ENCODE peak calls at places on chromosome 16, in nine cellular contexts. One of them, this sample, is unnamed.

GRCh38 chr16:8634991-8635736 is 13.7 kb downstream of the METTL22 start:
- DNase-seq in GM23338: peak; percentile 87
- DNase-seq in epithelial cell of esophagus: peak; percentile 50
- DNase-seq in suprapubic skin: no peak
- DNase-seq in Calu3: peak; percentile 11
- DNase-seq in HFFc6: peak; percentile 33
- DNase-seq in fibroblast of villous mesenchyme: no peak
- DNase-seq in astrocyte of the spinal cord: peak; percentile 46
- DNase-seq in hepatocyte: peak; percentile 55
- DNase-seq in this sample: peak; percentile 57

GRCh38 chr16:71933017-71933416 is 37.7 kb downstream of the IST1 start:
- DNase-seq in suprapubic skin: no peak
- DNase-seq in Calu3: no peak
- DNase-seq in GM23338: no peak
- DNase-seq in HFFc6: no peak
- DNase-seq in fibroblast of villous mesenchyme: no peak
- DNase-seq in epithelial cell of esophagus: no peak
- DNase-seq in hepatocyte: no peak
- DNase-seq in astrocyte of the spinal cord: no peak
- DNase-seq in this sample: no peak

GRCh38 chr16:27475561-27475960 is 73.6 kb downstream of the IL21R start:
- DNase-seq in Calu3: no peak
- DNase-seq in hepatocyte: no peak
- DNase-seq in epithelial cell of esophagus: peak; percentile 42
- DNase-seq in GM23338: no peak
- DNase-seq in HFFc6: peak; percentile 90
- DNase-seq in astrocyte of the spinal cord: peak; percentile 94
- DNase-seq in fibroblast of villous mesenchyme: peak; percentile 74
- DNase-seq in suprapubic skin: no peak
- DNase-seq in this sample: peak; percentile 80

GRCh38 chr16:73056911-73057310 is 9.0 kb upstream of the ZFHX3 start:
- DNase-seq in HFFc6: no peak
- DNase-seq in epithelial cell of esophagus: peak; percentile 29
- DNase-seq in Calu3: no peak
- DNase-seq in GM23338: peak; percentile 3
- DNase-seq in hepatocyte: peak; percentile 10
- DNase-seq in suprapubic skin: no peak
- DNase-seq in fibroblast of villous mesenchyme: peak; percentile 30
- DNase-seq in astrocyte of the spinal cord: no peak
- DNase-seq in this sample: peak; percentile 30

GRCh38 chr16:17460890-17461289 is 9.9 kb downstream of the XYLT1 start:
- DNase-seq in GM23338: no peak
- DNase-seq in hepatocyte: no peak
- DNase-seq in fibroblast of villous mesenchyme: no peak
- DNase-seq in epithelial cell of esophagus: no peak
- DNase-seq in astrocyte of the spinal cord: no peak
- DNase-seq in suprapubic skin: no peak
- DNase-seq in Calu3: no peak
- DNase-seq in HFFc6: no peak
- DNase-seq in this sample: no peak

GRCh38 chr16:55876854-55877253 is 1.7 kb upstream of the CES5A start:
- DNase-seq in suprapubic skin: no peak
- DNase-seq in GM23338: no peak
- DNase-seq in fibroblast of villous mesenchyme: no peak
- DNase-seq in epithelial cell of esophagus: no peak
- DNase-seq in HFFc6: no peak
- DNase-seq in Calu3: no peak
- DNase-seq in astrocyte of the spinal cord: no peak
- DNase-seq in hepatocyte: no peak
- DNase-seq in this sample: no peak

GRCh38 chr16:86244936-86245335 is 265.4 kb upstream of the FOXF1 start:
- DNase-seq in Calu3: no peak
- DNase-seq in hepatocyte: no peak
- DNase-seq in GM23338: no peak
- DNase-seq in HFFc6: no peak
- DNase-seq in astrocyte of the spinal cord: no peak
- DNase-seq in epithelial cell of esophagus: no peak
- DNase-seq in suprapubic skin: no peak
- DNase-seq in fibroblast of villous mesenchyme: no peak
- DNase-seq in this sample: no peak

GRCh38 chr16:55577888-55578287 is 11.4 kb downstream of the CAPNS2 start:
- DNase-seq in suprapubic skin: no peak
- DNase-seq in astrocyte of the spinal cord: no peak
- DNase-seq in GM23338: no peak
- DNase-seq in HFFc6: no peak
- DNase-seq in Calu3: no peak
- DNase-seq in hepatocyte: no peak
- DNase-seq in epithelial cell of esophagus: no peak
- DNase-seq in fibroblast of villous mesenchyme: no peak
- DNase-seq in this sample: no peak

GRCh38 chr16:9061358-9061813 is 30.1 kb upstream of the HAPSTR1 start:
- DNase-seq in fibroblast of villous mesenchyme: peak; percentile 93
- DNase-seq in hepatocyte: no peak
- DNase-seq in astrocyte of the spinal cord: no peak
- DNase-seq in GM23338: no peak
- DNase-seq in suprapubic skin: no peak
- DNase-seq in epithelial cell of esophagus: peak; percentile 29
- DNase-seq in HFFc6: no peak
- DNase-seq in Calu3: no peak
- DNase-seq in this sample: no peak

GRCh38 chr16:86566601-86566965 is at the start of gene FOXC2:
- DNase-seq in HFFc6: peak; percentile 81
- DNase-seq in astrocyte of the spinal cord: peak; percentile 98
- DNase-seq in epithelial cell of esophagus: peak; percentile 95
- DNase-seq in Calu3: peak; percentile 96
- DNase-seq in suprapubic skin: no peak
- DNase-seq in GM23338: peak; percentile 99
- DNase-seq in fibroblast of villous mesenchyme: peak; percentile 93
- DNase-seq in hepatocyte: peak; percentile 91
- DNase-seq in this sample: peak; percentile 96

GRCh38 chr16:87380403-87380802 is 3.2 kb downstream of the FBXO31 start:
- DNase-seq in HFFc6: no peak
- DNase-seq in GM23338: no peak
- DNase-seq in suprapubic skin: no peak
- DNase-seq in epithelial cell of esophagus: no peak
- DNase-seq in hepatocyte: no peak
- DNase-seq in astrocyte of the spinal cord: no peak
- DNase-seq in fibroblast of villous mesenchyme: no peak
- DNase-seq in Calu3: no peak
- DNase-seq in this sample: no peak

GRCh38 chr16:80449332-80449731 is 91.5 kb upstream of the DYNLRB2 start:
- DNase-seq in hepatocyte: no peak
- DNase-seq in fibroblast of villous mesenchyme: no peak
- DNase-seq in suprapubic skin: no peak
- DNase-seq in Calu3: no peak
- DNase-seq in GM23338: no peak
- DNase-seq in HFFc6: no peak
- DNase-seq in astrocyte of the spinal cord: no peak
- DNase-seq in epithelial cell of esophagus: peak; percentile 4
- DNase-seq in this sample: no peak

GRCh38 chr16:30934827-30935557 is 11.6 kb downstream of the FBXL19 start:
- DNase-seq in fibroblast of villous mesenchyme: peak; percentile 52
- DNase-seq in HFFc6: peak; percentile 52
- DNase-seq in epithelial cell of esophagus: peak; percentile 73
- DNase-seq in GM23338: peak; percentile 88
- DNase-seq in Calu3: peak; percentile 50
- DNase-seq in suprapubic skin: no peak
- DNase-seq in hepatocyte: peak; percentile 64
- DNase-seq in astrocyte of the spinal cord: peak; percentile 43
- DNase-seq in this sample: peak; percentile 64

GRCh38 chr16:12819126-12820117 is 15.7 kb upstream of the CPPED1 start:
- DNase-seq in HFFc6: peak; percentile 33
- DNase-seq in astrocyte of the spinal cord: peak; percentile 45
- DNase-seq in fibroblast of villous mesenchyme: peak; percentile 62
- DNase-seq in hepatocyte: peak; percentile 63
- DNase-seq in GM23338: peak; percentile 83
- DNase-seq in suprapubic skin: no peak
- DNase-seq in epithelial cell of esophagus: peak; percentile 2
- DNase-seq in Calu3: peak; percentile 70
- DNase-seq in this sample: peak; percentile 70

GRCh38 chr16:58515871-58516767 is 802 bp downstream of the SETD6 start:
- DNase-seq in HFFc6: no peak
- DNase-seq in fibroblast of villous mesenchyme: no peak
- DNase-seq in GM23338: peak; percentile 70
- DNase-seq in epithelial cell of esophagus: peak; percentile 76
- DNase-seq in Calu3: peak; percentile 65
- DNase-seq in astrocyte of the spinal cord: no peak
- DNase-seq in hepatocyte: peak; percentile 53
- DNase-seq in suprapubic skin: no peak
- DNase-seq in this sample: no peak

GRCh38 chr16:50010212-50010611 is 14.8 kb upstream of the CNEP1R1 start:
- DNase-seq in HFFc6: no peak
- DNase-seq in suprapubic skin: no peak
- DNase-seq in Calu3: no peak
- DNase-seq in GM23338: no peak
- DNase-seq in astrocyte of the spinal cord: no peak
- DNase-seq in epithelial cell of esophagus: no peak
- DNase-seq in hepatocyte: no peak
- DNase-seq in fibroblast of villous mesenchyme: no peak
- DNase-seq in this sample: no peak

GRCh38 chr16:50011707-50012106 is 13.3 kb upstream of the CNEP1R1 start:
- DNase-seq in hepatocyte: no peak
- DNase-seq in GM23338: no peak
- DNase-seq in Calu3: no peak
- DNase-seq in astrocyte of the spinal cord: no peak
- DNase-seq in fibroblast of villous mesenchyme: peak; percentile 30
- DNase-seq in epithelial cell of esophagus: peak; percentile 21
- DNase-seq in HFFc6: no peak
- DNase-seq in suprapubic skin: no peak
- DNase-seq in this sample: peak; percentile 46

GRCh38 chr16:50012182-50012581 is 12.8 kb upstream of the CNEP1R1 start:
- DNase-seq in HFFc6: no peak
- DNase-seq in hepatocyte: no peak
- DNase-seq in fibroblast of villous mesenchyme: no peak
- DNase-seq in epithelial cell of esophagus: no peak
- DNase-seq in GM23338: no peak
- DNase-seq in suprapubic skin: no peak
- DNase-seq in astrocyte of the spinal cord: no peak
- DNase-seq in Calu3: no peak
- DNase-seq in this sample: no peak

GRCh38 chr16:50021509-50021908 is 3.5 kb upstream of the CNEP1R1 start:
- DNase-seq in HFFc6: peak; percentile 19
- DNase-seq in suprapubic skin: no peak
- DNase-seq in fibroblast of villous mesenchyme: no peak
- DNase-seq in astrocyte of the spinal cord: no peak
- DNase-seq in epithelial cell of esophagus: peak; percentile 20
- DNase-seq in hepatocyte: peak; percentile 27
- DNase-seq in GM23338: peak; percentile 68
- DNase-seq in Calu3: no peak
- DNase-seq in this sample: no peak

GRCh38 chr16:50015631-50016030 is 9.4 kb upstream of the CNEP1R1 start:
- DNase-seq in Calu3: no peak
- DNase-seq in suprapubic skin: no peak
- DNase-seq in HFFc6: no peak
- DNase-seq in astrocyte of the spinal cord: no peak
- DNase-seq in fibroblast of villous mesenchyme: no peak
- DNase-seq in epithelial cell of esophagus: no peak
- DNase-seq in hepatocyte: no peak
- DNase-seq in GM23338: no peak
- DNase-seq in this sample: no peak
- TF ChIP-seq CTCF in Calu3: no peak
- TF ChIP-seq CTCF in suprapubic skin: no peak
- TF ChIP-seq CTCF in HFFc6: no peak
- TF ChIP-seq CTCF in astrocyte of the spinal cord: no peak
- TF ChIP-seq CTCF in fibroblast of villous mesenchyme: no peak
- TF ChIP-seq CTCF in epithelial cell of esophagus: no peak
- TF ChIP-seq CTCF in hepatocyte: no peak
- TF ChIP-seq CTCF in GM23338: no peak
- TF ChIP-seq CTCF in this sample: no peak

GRCh38 chr16:47388705-47389104 is 72.2 kb downstream of the ITFG1 start:
- DNase-seq in Calu3: no peak
- DNase-seq in suprapubic skin: no peak
- DNase-seq in GM23338: no peak
- DNase-seq in astrocyte of the spinal cord: no peak
- DNase-seq in HFFc6: no peak
- DNase-seq in epithelial cell of esophagus: no peak
- DNase-seq in fibroblast of villous mesenchyme: peak; percentile 23
- DNase-seq in hepatocyte: peak; percentile 8
- DNase-seq in this sample: no peak

GRCh38 chr16:47392114-47392513 is 68.7 kb downstream of the ITFG1 start:
- DNase-seq in astrocyte of the spinal cord: peak; percentile 78
- DNase-seq in GM23338: no peak
- DNase-seq in Calu3: peak; percentile 48
- DNase-seq in hepatocyte: no peak
- DNase-seq in epithelial cell of esophagus: peak; percentile 22
- DNase-seq in suprapubic skin: no peak
- DNase-seq in HFFc6: no peak
- DNase-seq in fibroblast of villous mesenchyme: peak; percentile 28
- DNase-seq in this sample: no peak

GRCh38 chr16:47387026-47387734 is 73.7 kb downstream of the ITFG1 start:
- DNase-seq in Calu3: no peak
- DNase-seq in hepatocyte: no peak
- DNase-seq in suprapubic skin: no peak
- DNase-seq in astrocyte of the spinal cord: no peak
- DNase-seq in HFFc6: no peak
- DNase-seq in fibroblast of villous mesenchyme: no peak
- DNase-seq in epithelial cell of esophagus: no peak
- DNase-seq in GM23338: no peak
- DNase-seq in this sample: no peak

GRCh38 chr16:47386201-47386718 is 74.6 kb downstream of the ITFG1 start:
- DNase-seq in fibroblast of villous mesenchyme: no peak
- DNase-seq in astrocyte of the spinal cord: no peak
- DNase-seq in suprapubic skin: no peak
- DNase-seq in Calu3: no peak
- DNase-seq in HFFc6: no peak
- DNase-seq in epithelial cell of esophagus: no peak
- DNase-seq in GM23338: no peak
- DNase-seq in hepatocyte: no peak
- DNase-seq in this sample: no peak
- TF ChIP-seq CTCF in fibroblast of villous mesenchyme: no peak
- TF ChIP-seq CTCF in astrocyte of the spinal cord: no peak
- TF ChIP-seq CTCF in suprapubic skin: no peak
- TF ChIP-seq CTCF in Calu3: no peak
- TF ChIP-seq CTCF in HFFc6: no peak
- TF ChIP-seq CTCF in epithelial cell of esophagus: no peak
- TF ChIP-seq CTCF in GM23338: no peak
- TF ChIP-seq CTCF in hepatocyte: no peak
- TF ChIP-seq CTCF in this sample: no peak

DNA sequence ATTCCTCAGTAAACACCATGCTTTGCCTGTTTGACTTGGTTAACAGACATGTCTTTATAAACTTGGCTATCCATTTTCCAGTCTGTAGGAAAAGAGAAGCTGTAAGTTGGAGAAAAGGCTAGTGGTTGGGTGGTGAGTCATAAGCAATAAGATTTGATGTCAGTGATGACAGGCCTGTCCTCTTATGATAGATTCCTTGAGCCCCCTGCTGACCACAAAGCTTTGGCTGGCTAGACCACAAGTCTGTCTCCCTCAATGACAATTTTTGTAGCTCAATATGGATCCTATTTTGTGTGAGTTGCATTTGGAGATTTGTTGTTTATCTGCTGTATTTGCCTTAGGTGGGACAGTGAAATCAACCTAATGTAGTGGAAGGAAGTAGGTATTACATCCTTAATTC is 67.6 kb downstream of the SIAH1 start:
- DNase-seq in GM23338: no peak
- DNase-seq in hepatocyte: no peak
- DNase-seq in Calu3: peak; percentile 17
- DNase-seq in suprapubic skin: no peak
- DNase-seq in epithelial cell of esophagus: peak; percentile 43
- DNase-seq in HFFc6: peak; percentile 49
- DNase-seq in fibroblast of villous mesenchyme: peak; percentile 64
- DNase-seq in astrocyte of the spinal cord: peak; percentile 83
- DNase-seq in this sample: peak; percentile 64
- TF ChIP-seq CTCF in GM23338: no peak
- TF ChIP-seq CTCF in hepatocyte: no peak
- TF ChIP-seq CTCF in Calu3: no peak
- TF ChIP-seq CTCF in suprapubic skin: no peak
- TF ChIP-seq CTCF in epithelial cell of esophagus: no peak
- TF ChIP-seq CTCF in HFFc6: peak; percentile 46
- TF ChIP-seq CTCF in fibroblast of villous mesenchyme: no peak
- TF ChIP-seq CTCF in astrocyte of the spinal cord: no peak
- TF ChIP-seq CTCF in this sample: no peak

GRCh38 chr16:50371936-50372595 is 3.3 kb upstream of the BRD7 start:
- DNase-seq in Calu3: no peak
- DNase-seq in suprapubic skin: no peak
- DNase-seq in epithelial cell of esophagus: no peak
- DNase-seq in fibroblast of villous mesenchyme: peak; percentile 21
- DNase-seq in HFFc6: no peak
- DNase-seq in hepatocyte: peak; percentile 63
- DNase-seq in GM23338: peak; percentile 56
- DNase-seq in astrocyte of the spinal cord: no peak
- DNase-seq in this sample: peak; percentile 30
- TF ChIP-seq CTCF in Calu3: no peak
- TF ChIP-seq CTCF in suprapubic skin: no peak
- TF ChIP-seq CTCF in epithelial cell of esophagus: peak; percentile 23
- TF ChIP-seq CTCF in fibroblast of villous mesenchyme: peak; percentile 44
- TF ChIP-seq CTCF in HFFc6: peak; percentile 55
- TF ChIP-seq CTCF in hepatocyte: peak; percentile 48
- TF ChIP-seq CTCF in GM23338: peak; percentile 46
- TF ChIP-seq CTCF in astrocyte of the spinal cord: peak; percentile 56
- TF ChIP-seq CTCF in this sample: peak; percentile 20

This sample was measured in fibroblast of pulmonary artery.